ENCODE peak calls at places on chromosomes 16 and 17, in nine cellular contexts. One of them, this sample, is unnamed.

GRCh38 chr17:48444531-48445247 is 14.7 kb upstream of the SKAP1 start:
- DNase-seq in SHP77: no peak
- DNase-seq in neural progenitor cell: no peak
- DNase-seq in cardiac muscle cell: no peak
- DNase-seq in cardiac fibroblast: no peak
- DNase-seq in activated T-helper 1 cell treated with Interleukin-2 at 50 U/mL for 16 hours: no peak
- DNase-seq in stimulated activated CD8-positive, alpha-beta memory T cell treated with anti-CD3 and anti-CD28 coated beads, Interleukin-2, amount 100 ng/mL, for 1 hour: no peak
- DNase-seq in fibroblast of mammary gland: no peak
- DNase-seq in NCI-H1436: no peak
- DNase-seq in this sample: no peak

GRCh38 chr16:19696961-19697360 is 21.1 kb downstream of the KNOP1 start:
- DNase-seq in cardiac fibroblast: no peak
- DNase-seq in activated T-helper 1 cell treated with Interleukin-2 at 50 U/mL for 16 hours: no peak
- DNase-seq in cardiac muscle cell: no peak
- DNase-seq in fibroblast of mammary gland: no peak
- DNase-seq in stimulated activated CD8-positive, alpha-beta memory T cell treated with anti-CD3 and anti-CD28 coated beads, Interleukin-2, amount 100 ng/mL, for 1 hour: no peak
- DNase-seq in NCI-H1436: peak; percentile 56
- DNase-seq in neural progenitor cell: no peak
- DNase-seq in SHP77: no peak
- DNase-seq in this sample: no peak

GRCh38 chr16:20385844-20386832 is 18.4 kb downstream of the PDILT start:
- DNase-seq in fibroblast of mammary gland: peak; percentile 41
- DNase-seq in NCI-H1436: peak; percentile 18
- DNase-seq in neural progenitor cell: peak; percentile 69
- DNase-seq in cardiac fibroblast: peak; percentile 57
- DNase-seq in SHP77: peak; percentile 5
- DNase-seq in stimulated activated CD8-positive, alpha-beta memory T cell treated with anti-CD3 and anti-CD28 coated beads, Interleukin-2, amount 100 ng/mL, for 1 hour: peak; percentile 11
- DNase-seq in activated T-helper 1 cell treated with Interleukin-2 at 50 U/mL for 16 hours: peak; percentile 3
- DNase-seq in cardiac muscle cell: peak; percentile 62
- DNase-seq in this sample: peak; percentile 29

GRCh38 chr17:77892031-77892430 is 66.5 kb upstream of the TNRC6C start:
- DNase-seq in cardiac fibroblast: no peak
- DNase-seq in stimulated activated CD8-positive, alpha-beta memory T cell treated with anti-CD3 and anti-CD28 coated beads, Interleukin-2, amount 100 ng/mL, for 1 hour: no peak
- DNase-seq in SHP77: no peak
- DNase-seq in fibroblast of mammary gland: no peak
- DNase-seq in cardiac muscle cell: no peak
- DNase-seq in NCI-H1436: no peak
- DNase-seq in neural progenitor cell: no peak
- DNase-seq in activated T-helper 1 cell treated with Interleukin-2 at 50 U/mL for 16 hours: no peak
- DNase-seq in this sample: no peak

GRCh38 chr16:58026139-58026704 is 668 bp downstream of the MMP15 start:
- DNase-seq in neural progenitor cell: peak; percentile 65
- DNase-seq in stimulated activated CD8-positive, alpha-beta memory T cell treated with anti-CD3 and anti-CD28 coated beads, Interleukin-2, amount 100 ng/mL, for 1 hour: no peak
- DNase-seq in NCI-H1436: no peak
- DNase-seq in cardiac muscle cell: peak; percentile 64
- DNase-seq in SHP77: no peak
- DNase-seq in cardiac fibroblast: peak; percentile 56
- DNase-seq in fibroblast of mammary gland: peak; percentile 28
- DNase-seq in activated T-helper 1 cell treated with Interleukin-2 at 50 U/mL for 16 hours: no peak
- DNase-seq in this sample: peak; percentile 34

GRCh38 chr17:71022758-71023157 is 853.4 kb downstream of the KCNJ2 start:
- DNase-seq in NCI-H1436: no peak
- DNase-seq in stimulated activated CD8-positive, alpha-beta memory T cell treated with anti-CD3 and anti-CD28 coated beads, Interleukin-2, amount 100 ng/mL, for 1 hour: no peak
- DNase-seq in cardiac fibroblast: no peak
- DNase-seq in neural progenitor cell: no peak
- DNase-seq in activated T-helper 1 cell treated with Interleukin-2 at 50 U/mL for 16 hours: no peak
- DNase-seq in SHP77: no peak
- DNase-seq in fibroblast of mammary gland: no peak
- DNase-seq in cardiac muscle cell: no peak
- DNase-seq in this sample: no peak

GRCh38 chr16:8866118-8866883 is 2.5 kb downstream of the CARHSP1 start:
- DNase-seq in stimulated activated CD8-positive, alpha-beta memory T cell treated with anti-CD3 and anti-CD28 coated beads, Interleukin-2, amount 100 ng/mL, for 1 hour: no peak
- DNase-seq in SHP77: no peak
- DNase-seq in cardiac fibroblast: no peak
- DNase-seq in neural progenitor cell: peak; percentile 96
- DNase-seq in activated T-helper 1 cell treated with Interleukin-2 at 50 U/mL for 16 hours: no peak
- DNase-seq in cardiac muscle cell: peak; percentile 77
- DNase-seq in NCI-H1436: no peak
- DNase-seq in fibroblast of mammary gland: peak; percentile 34
- DNase-seq in this sample: no peak

GRCh38 chr17:66526827-66527226 is 224.4 kb downstream of the PRKCA start:
- DNase-seq in cardiac fibroblast: no peak
- DNase-seq in cardiac muscle cell: peak; percentile 35
- DNase-seq in activated T-helper 1 cell treated with Interleukin-2 at 50 U/mL for 16 hours: no peak
- DNase-seq in NCI-H1436: no peak
- DNase-seq in SHP77: no peak
- DNase-seq in neural progenitor cell: no peak
- DNase-seq in stimulated activated CD8-positive, alpha-beta memory T cell treated with anti-CD3 and anti-CD28 coated beads, Interleukin-2, amount 100 ng/mL, for 1 hour: no peak
- DNase-seq in fibroblast of mammary gland: no peak
- DNase-seq in this sample: no peak

GRCh38 chr17:49401971-49402491 is 12.7 kb downstream of the PHB1 start:
- DNase-seq in activated T-helper 1 cell treated with Interleukin-2 at 50 U/mL for 16 hours: no peak
- DNase-seq in cardiac muscle cell: no peak
- DNase-seq in NCI-H1436: no peak
- DNase-seq in stimulated activated CD8-positive, alpha-beta memory T cell treated with anti-CD3 and anti-CD28 coated beads, Interleukin-2, amount 100 ng/mL, for 1 hour: no peak
- DNase-seq in cardiac fibroblast: no peak
- DNase-seq in fibroblast of mammary gland: no peak
- DNase-seq in SHP77: no peak
- DNase-seq in neural progenitor cell: peak; percentile 23
- DNase-seq in this sample: no peak

GRCh38 chr16:85607796-85608514 is 5.2 kb upstream of the GSE1 start:
- DNase-seq in cardiac muscle cell: no peak
- DNase-seq in neural progenitor cell: no peak
- DNase-seq in activated T-helper 1 cell treated with Interleukin-2 at 50 U/mL for 16 hours: no peak
- DNase-seq in stimulated activated CD8-positive, alpha-beta memory T cell treated with anti-CD3 and anti-CD28 coated beads, Interleukin-2, amount 100 ng/mL, for 1 hour: no peak
- DNase-seq in cardiac fibroblast: no peak
- DNase-seq in NCI-H1436: no peak
- DNase-seq in fibroblast of mammary gland: no peak
- DNase-seq in SHP77: no peak
- DNase-seq in this sample: no peak

GRCh38 chr16:26859086-26859485 is 207.6 kb upstream of the C16orf82 start:
- DNase-seq in fibroblast of mammary gland: no peak
- DNase-seq in activated T-helper 1 cell treated with Interleukin-2 at 50 U/mL for 16 hours: no peak
- DNase-seq in cardiac muscle cell: no peak
- DNase-seq in neural progenitor cell: no peak
- DNase-seq in NCI-H1436: no peak
- DNase-seq in SHP77: peak; percentile 17
- DNase-seq in stimulated activated CD8-positive, alpha-beta memory T cell treated with anti-CD3 and anti-CD28 coated beads, Interleukin-2, amount 100 ng/mL, for 1 hour: no peak
- DNase-seq in cardiac fibroblast: no peak
- DNase-seq in this sample: no peak

GRCh38 chr16:29678691-29679267 is at the start of gene QPRT:
- DNase-seq in SHP77: peak; percentile 52
- DNase-seq in neural progenitor cell: peak; percentile 87
- DNase-seq in stimulated activated CD8-positive, alpha-beta memory T cell treated with anti-CD3 and anti-CD28 coated beads, Interleukin-2, amount 100 ng/mL, for 1 hour: no peak
- DNase-seq in NCI-H1436: no peak
- DNase-seq in cardiac fibroblast: peak; percentile 33
- DNase-seq in cardiac muscle cell: peak; percentile 87
- DNase-seq in activated T-helper 1 cell treated with Interleukin-2 at 50 U/mL for 16 hours: no peak
- DNase-seq in fibroblast of mammary gland: peak; percentile 67
- DNase-seq in this sample: no peak

GRCh38 chr16:21072976-21073375 is 77.7 kb downstream of the DNAH3 start:
- DNase-seq in neural progenitor cell: no peak
- DNase-seq in stimulated activated CD8-positive, alpha-beta memory T cell treated with anti-CD3 and anti-CD28 coated beads, Interleukin-2, amount 100 ng/mL, for 1 hour: no peak
- DNase-seq in cardiac fibroblast: no peak
- DNase-seq in NCI-H1436: no peak
- DNase-seq in SHP77: no peak
- DNase-seq in fibroblast of mammary gland: no peak
- DNase-seq in activated T-helper 1 cell treated with Interleukin-2 at 50 U/mL for 16 hours: no peak
- DNase-seq in cardiac muscle cell: no peak
- DNase-seq in this sample: no peak

GRCh38 chr17:66673668-66674276 is 161.1 kb upstream of the CACNG5 start:
- DNase-seq in NCI-H1436: peak; percentile 57
- DNase-seq in stimulated activated CD8-positive, alpha-beta memory T cell treated with anti-CD3 and anti-CD28 coated beads, Interleukin-2, amount 100 ng/mL, for 1 hour: peak; percentile 17
- DNase-seq in SHP77: peak; percentile 17
- DNase-seq in fibroblast of mammary gland: peak; percentile 69
- DNase-seq in cardiac muscle cell: peak; percentile 75
- DNase-seq in neural progenitor cell: peak; percentile 78
- DNase-seq in cardiac fibroblast: peak; percentile 79
- DNase-seq in activated T-helper 1 cell treated with Interleukin-2 at 50 U/mL for 16 hours: no peak
- DNase-seq in this sample: peak; percentile 16

GRCh38 chr17:64218066-64218465 is 45.0 kb downstream of the TEX2 start:
- DNase-seq in neural progenitor cell: no peak
- DNase-seq in NCI-H1436: no peak
- DNase-seq in stimulated activated CD8-positive, alpha-beta memory T cell treated with anti-CD3 and anti-CD28 coated beads, Interleukin-2, amount 100 ng/mL, for 1 hour: no peak
- DNase-seq in activated T-helper 1 cell treated with Interleukin-2 at 50 U/mL for 16 hours: no peak
- DNase-seq in cardiac muscle cell: no peak
- DNase-seq in fibroblast of mammary gland: no peak
- DNase-seq in cardiac fibroblast: no peak
- DNase-seq in SHP77: no peak
- DNase-seq in this sample: no peak

GRCh38 chr17:72270530-72270929 is 149.7 kb downstream of the SOX9 start:
- DNase-seq in stimulated activated CD8-positive, alpha-beta memory T cell treated with anti-CD3 and anti-CD28 coated beads, Interleukin-2, amount 100 ng/mL, for 1 hour: no peak
- DNase-seq in cardiac fibroblast: peak; percentile 6
- DNase-seq in NCI-H1436: peak; percentile 63
- DNase-seq in activated T-helper 1 cell treated with Interleukin-2 at 50 U/mL for 16 hours: no peak
- DNase-seq in SHP77: peak; percentile 37
- DNase-seq in fibroblast of mammary gland: peak; percentile 48
- DNase-seq in neural progenitor cell: no peak
- DNase-seq in cardiac muscle cell: peak; percentile 57
- DNase-seq in this sample: no peak

GRCh38 chr16:19625039-19625438 is 69.5 kb downstream of the VPS35L start:
- DNase-seq in neural progenitor cell: no peak
- DNase-seq in cardiac muscle cell: no peak
- DNase-seq in SHP77: no peak
- DNase-seq in activated T-helper 1 cell treated with Interleukin-2 at 50 U/mL for 16 hours: no peak
- DNase-seq in stimulated activated CD8-positive, alpha-beta memory T cell treated with anti-CD3 and anti-CD28 coated beads, Interleukin-2, amount 100 ng/mL, for 1 hour: no peak
- DNase-seq in fibroblast of mammary gland: no peak
- DNase-seq in NCI-H1436: no peak
- DNase-seq in cardiac fibroblast: no peak
- DNase-seq in this sample: no peak

GRCh38 chr17:46818319-46818928 is at the start of gene WNT3:
- DNase-seq in cardiac fibroblast: no peak
- DNase-seq in cardiac muscle cell: no peak
- DNase-seq in stimulated activated CD8-positive, alpha-beta memory T cell treated with anti-CD3 and anti-CD28 coated beads, Interleukin-2, amount 100 ng/mL, for 1 hour: peak; percentile 18
- DNase-seq in neural progenitor cell: peak; percentile 82
- DNase-seq in fibroblast of mammary gland: no peak
- DNase-seq in activated T-helper 1 cell treated with Interleukin-2 at 50 U/mL for 16 hours: peak; percentile 13
- DNase-seq in SHP77: no peak
- DNase-seq in NCI-H1436: peak; percentile 50
- DNase-seq in this sample: no peak

GRCh38 chr17:32877164-32877764 is 340 bp upstream of the MYO1D start:
- DNase-seq in SHP77: peak; percentile 78
- DNase-seq in activated T-helper 1 cell treated with Interleukin-2 at 50 U/mL for 16 hours: peak; percentile 93
- DNase-seq in cardiac muscle cell: peak; percentile 92
- DNase-seq in NCI-H1436: peak; percentile 96
- DNase-seq in neural progenitor cell: peak; percentile 97
- DNase-seq in fibroblast of mammary gland: peak; percentile 77
- DNase-seq in stimulated activated CD8-positive, alpha-beta memory T cell treated with anti-CD3 and anti-CD28 coated beads, Interleukin-2, amount 100 ng/mL, for 1 hour: peak; percentile 86
- DNase-seq in cardiac fibroblast: peak; percentile 83
- DNase-seq in this sample: peak; percentile 86

GRCh38 chr17:81251091-81251942 is 12.2 kb downstream of the NDUFAF8 start:
- DNase-seq in NCI-H1436: peak; percentile 83
- DNase-seq in neural progenitor cell: no peak
- DNase-seq in activated T-helper 1 cell treated with Interleukin-2 at 50 U/mL for 16 hours: no peak
- DNase-seq in fibroblast of mammary gland: no peak
- DNase-seq in SHP77: peak; percentile 96
- DNase-seq in cardiac fibroblast: no peak
- DNase-seq in stimulated activated CD8-positive, alpha-beta memory T cell treated with anti-CD3 and anti-CD28 coated beads, Interleukin-2, amount 100 ng/mL, for 1 hour: no peak
- DNase-seq in cardiac muscle cell: no peak
- DNase-seq in this sample: no peak

GRCh38 chr17:74181341-74181740 is 22.1 kb upstream of the RPL38 start:
- DNase-seq in cardiac muscle cell: no peak
- DNase-seq in NCI-H1436: no peak
- DNase-seq in stimulated activated CD8-positive, alpha-beta memory T cell treated with anti-CD3 and anti-CD28 coated beads, Interleukin-2, amount 100 ng/mL, for 1 hour: no peak
- DNase-seq in fibroblast of mammary gland: no peak
- DNase-seq in SHP77: no peak
- DNase-seq in activated T-helper 1 cell treated with Interleukin-2 at 50 U/mL for 16 hours: no peak
- DNase-seq in neural progenitor cell: no peak
- DNase-seq in cardiac fibroblast: no peak
- DNase-seq in this sample: no peak

GRCh38 chr16:85205747-85206471 is 93.6 kb upstream of the CIBAR2 start:
- DNase-seq in SHP77: peak; percentile 40
- DNase-seq in fibroblast of mammary gland: peak; percentile 81
- DNase-seq in stimulated activated CD8-positive, alpha-beta memory T cell treated with anti-CD3 and anti-CD28 coated beads, Interleukin-2, amount 100 ng/mL, for 1 hour: no peak
- DNase-seq in NCI-H1436: no peak
- DNase-seq in neural progenitor cell: no peak
- DNase-seq in activated T-helper 1 cell treated with Interleukin-2 at 50 U/mL for 16 hours: no peak
- DNase-seq in cardiac fibroblast: peak; percentile 44
- DNase-seq in cardiac muscle cell: peak; percentile 65
- DNase-seq in this sample: peak; percentile 53

GRCh38 chr17:34302626-34303025 is 16.6 kb upstream of the CCL8 start:
- DNase-seq in activated T-helper 1 cell treated with Interleukin-2 at 50 U/mL for 16 hours: no peak
- DNase-seq in neural progenitor cell: no peak
- DNase-seq in fibroblast of mammary gland: no peak
- DNase-seq in cardiac fibroblast: no peak
- DNase-seq in cardiac muscle cell: no peak
- DNase-seq in SHP77: no peak
- DNase-seq in NCI-H1436: no peak
- DNase-seq in stimulated activated CD8-positive, alpha-beta memory T cell treated with anti-CD3 and anti-CD28 coated beads, Interleukin-2, amount 100 ng/mL, for 1 hour: no peak
- DNase-seq in this sample: no peak

GRCh38 chr16:12272264-12272663 is 295.7 kb downstream of the SNX29 start:
- DNase-seq in fibroblast of mammary gland: no peak
- DNase-seq in activated T-helper 1 cell treated with Interleukin-2 at 50 U/mL for 16 hours: no peak
- DNase-seq in stimulated activated CD8-positive, alpha-beta memory T cell treated with anti-CD3 and anti-CD28 coated beads, Interleukin-2, amount 100 ng/mL, for 1 hour: no peak
- DNase-seq in SHP77: no peak
- DNase-seq in cardiac fibroblast: no peak
- DNase-seq in neural progenitor cell: no peak
- DNase-seq in NCI-H1436: no peak
- DNase-seq in cardiac muscle cell: no peak
- DNase-seq in this sample: no peak

GRCh38 chr17:56739376-56739775 is 94.3 kb downstream of the C17orf67 start:
- DNase-seq in fibroblast of mammary gland: no peak
- DNase-seq in cardiac fibroblast: no peak
- DNase-seq in SHP77: no peak
- DNase-seq in cardiac muscle cell: peak; percentile 14
- DNase-seq in NCI-H1436: no peak
- DNase-seq in neural progenitor cell: no peak
- DNase-seq in activated T-helper 1 cell treated with Interleukin-2 at 50 U/mL for 16 hours: no peak
- DNase-seq in stimulated activated CD8-positive, alpha-beta memory T cell treated with anti-CD3 and anti-CD28 coated beads, Interleukin-2, amount 100 ng/mL, for 1 hour: no peak
- DNase-seq in this sample: no peak

GRCh38 chr17:43790311-43790940 is 10.2 kb downstream of the CFAP97D1 start:
- DNase-seq in NCI-H1436: peak; percentile 37
- DNase-seq in fibroblast of mammary gland: no peak
- DNase-seq in cardiac muscle cell: peak; percentile 22
- DNase-seq in activated T-helper 1 cell treated with Interleukin-2 at 50 U/mL for 16 hours: no peak
- DNase-seq in neural progenitor cell: no peak
- DNase-seq in stimulated activated CD8-positive, alpha-beta memory T cell treated with anti-CD3 and anti-CD28 coated beads, Interleukin-2, amount 100 ng/mL, for 1 hour: no peak
- DNase-seq in SHP77: peak; percentile 61
- DNase-seq in cardiac fibroblast: no peak
- DNase-seq in this sample: no peak

GRCh38 chr17:43791589-43791988 is 11.4 kb downstream of the CFAP97D1 start:
- DNase-seq in fibroblast of mammary gland: peak; percentile 63
- DNase-seq in cardiac muscle cell: peak; percentile 29
- DNase-seq in stimulated activated CD8-positive, alpha-beta memory T cell treated with anti-CD3 and anti-CD28 coated beads, Interleukin-2, amount 100 ng/mL, for 1 hour: no peak
- DNase-seq in activated T-helper 1 cell treated with Interleukin-2 at 50 U/mL for 16 hours: no peak
- DNase-seq in NCI-H1436: no peak
- DNase-seq in cardiac fibroblast: peak; percentile 56
- DNase-seq in neural progenitor cell: peak; percentile 34
- DNase-seq in SHP77: peak; percentile 73
- DNase-seq in this sample: no peak

GRCh38 chr16:31429314-31429713 is 1.2 kb upstream of the COX6A2 start:
- DNase-seq in cardiac muscle cell: no peak
- DNase-seq in SHP77: no peak
- DNase-seq in NCI-H1436: no peak
- DNase-seq in neural progenitor cell: no peak
- DNase-seq in fibroblast of mammary gland: no peak
- DNase-seq in stimulated activated CD8-positive, alpha-beta memory T cell treated with anti-CD3 and anti-CD28 coated beads, Interleukin-2, amount 100 ng/mL, for 1 hour: no peak
- DNase-seq in cardiac fibroblast: no peak
- DNase-seq in activated T-helper 1 cell treated with Interleukin-2 at 50 U/mL for 16 hours: no peak
- DNase-seq in this sample: peak; percentile 86

GRCh38 chr17:56912105-56912999 is 1.5 kb downstream of the TRIM25 start:
- DNase-seq in activated T-helper 1 cell treated with Interleukin-2 at 50 U/mL for 16 hours: no peak
- DNase-seq in cardiac fibroblast: peak; percentile 22
- DNase-seq in cardiac muscle cell: peak; percentile 27
- DNase-seq in fibroblast of mammary gland: peak; percentile 33
- DNase-seq in SHP77: no peak
- DNase-seq in stimulated activated CD8-positive, alpha-beta memory T cell treated with anti-CD3 and anti-CD28 coated beads, Interleukin-2, amount 100 ng/mL, for 1 hour: no peak
- DNase-seq in neural progenitor cell: no peak
- DNase-seq in NCI-H1436: no peak
- DNase-seq in this sample: peak; percentile 72

GRCh38 chr16:18932243-18932997 is 6.2 kb upstream of the SMG1 start:
- DNase-seq in cardiac muscle cell: peak; percentile 30
- DNase-seq in NCI-H1436: no peak
- DNase-seq in SHP77: no peak
- DNase-seq in neural progenitor cell: peak; percentile 37
- DNase-seq in cardiac fibroblast: peak; percentile 80
- DNase-seq in activated T-helper 1 cell treated with Interleukin-2 at 50 U/mL for 16 hours: no peak
- DNase-seq in stimulated activated CD8-positive, alpha-beta memory T cell treated with anti-CD3 and anti-CD28 coated beads, Interleukin-2, amount 100 ng/mL, for 1 hour: no peak
- DNase-seq in fibroblast of mammary gland: peak; percentile 60
- DNase-seq in this sample: peak; percentile 76

GRCh38 chr16:49856741-49857330 is 924 bp upstream of the ZNF423 start:
- DNase-seq in NCI-H1436: peak; percentile 21
- DNase-seq in SHP77: no peak
- DNase-seq in fibroblast of mammary gland: peak; percentile 70
- DNase-seq in cardiac muscle cell: peak; percentile 90
- DNase-seq in activated T-helper 1 cell treated with Interleukin-2 at 50 U/mL for 16 hours: no peak
- DNase-seq in cardiac fibroblast: peak; percentile 87
- DNase-seq in neural progenitor cell: peak; percentile 93
- DNase-seq in stimulated activated CD8-positive, alpha-beta memory T cell treated with anti-CD3 and anti-CD28 coated beads, Interleukin-2, amount 100 ng/mL, for 1 hour: no peak
- DNase-seq in this sample: peak; percentile 77

This sample was measured in gastrocnemius medialis.